ENCODE peak calls at places on chromosomes 11 and 22, in five cellular contexts. One of them, this sample, is unnamed.

GRCh38 chr11:128701936-128702335 is 8.1 kb downstream of the FLI1 start:
- DNase-seq in activated T-helper 2 cell treated with anti-CD3 and anti-CD28 coated beads, Interferon-gamma antibody, Interleukin-2, Interleukin-4, amounts not matched to agents 10 μg/mL and 5 μg/mL and 100 μg/mL, durations not matched to agents 14 hours and 24 hours and 36 hours: no peak
- DNase-seq in RKO: no peak
- DNase-seq in ELF-1: no peak
- DNase-seq in effector CD4-positive, alpha-beta T cell: no peak
- DNase-seq in this sample: no peak

GRCh38 chr11:121067912-121068652 is 33.0 kb upstream of the TECTA start:
- DNase-seq in activated T-helper 2 cell treated with anti-CD3 and anti-CD28 coated beads, Interferon-gamma antibody, Interleukin-2, Interleukin-4, amounts not matched to agents 10 μg/mL and 5 μg/mL and 100 μg/mL, durations not matched to agents 14 hours and 24 hours and 36 hours: no peak
- DNase-seq in RKO: no peak
- DNase-seq in ELF-1: no peak
- DNase-seq in effector CD4-positive, alpha-beta T cell: no peak
- DNase-seq in this sample: no peak

GRCh38 chr22:38942702-38943101 is 14.7 kb upstream of the APOBEC3A start:
- DNase-seq in activated T-helper 2 cell treated with anti-CD3 and anti-CD28 coated beads, Interferon-gamma antibody, Interleukin-2, Interleukin-4, amounts not matched to agents 10 μg/mL and 5 μg/mL and 100 μg/mL, durations not matched to agents 14 hours and 24 hours and 36 hours: no peak
- DNase-seq in RKO: no peak
- DNase-seq in ELF-1: no peak
- DNase-seq in effector CD4-positive, alpha-beta T cell: no peak
- DNase-seq in this sample: no peak

GRCh38 chr22:23169032-23169384 is 11.3 kb upstream of the BCR start:
- DNase-seq in activated T-helper 2 cell treated with anti-CD3 and anti-CD28 coated beads, Interferon-gamma antibody, Interleukin-2, Interleukin-4, amounts not matched to agents 10 μg/mL and 5 μg/mL and 100 μg/mL, durations not matched to agents 14 hours and 24 hours and 36 hours: no peak
- DNase-seq in RKO: no peak
- DNase-seq in ELF-1: no peak
- DNase-seq in effector CD4-positive, alpha-beta T cell: no peak
- DNase-seq in this sample: no peak

GRCh38 chr11:94925422-94926270 is 47.7 kb downstream of the CWC15 start:
- DNase-seq in activated T-helper 2 cell treated with anti-CD3 and anti-CD28 coated beads, Interferon-gamma antibody, Interleukin-2, Interleukin-4, amounts not matched to agents 10 μg/mL and 5 μg/mL and 100 μg/mL, durations not matched to agents 14 hours and 24 hours and 36 hours: no peak
- DNase-seq in RKO: no peak
- DNase-seq in ELF-1: no peak
- DNase-seq in effector CD4-positive, alpha-beta T cell: no peak
- DNase-seq in this sample: no peak

GRCh38 chr22:44578516-44579230 is 80.6 kb upstream of the RTL6 start:
- DNase-seq in activated T-helper 2 cell treated with anti-CD3 and anti-CD28 coated beads, Interferon-gamma antibody, Interleukin-2, Interleukin-4, amounts not matched to agents 10 μg/mL and 5 μg/mL and 100 μg/mL, durations not matched to agents 14 hours and 24 hours and 36 hours: no peak
- DNase-seq in RKO: no peak
- DNase-seq in ELF-1: no peak
- DNase-seq in effector CD4-positive, alpha-beta T cell: no peak
- DNase-seq in this sample: no peak

GRCh38 chr22:33426451-33426850 is 368.3 kb upstream of the SYN3 start:
- DNase-seq in activated T-helper 2 cell treated with anti-CD3 and anti-CD28 coated beads, Interferon-gamma antibody, Interleukin-2, Interleukin-4, amounts not matched to agents 10 μg/mL and 5 μg/mL and 100 μg/mL, durations not matched to agents 14 hours and 24 hours and 36 hours: no peak
- DNase-seq in RKO: no peak
- DNase-seq in ELF-1: no peak
- DNase-seq in effector CD4-positive, alpha-beta T cell: no peak
- DNase-seq in this sample: no peak

GRCh38 chr11:57935402-57936049 is 88.2 kb upstream of the OR9Q1 start:
- DNase-seq in activated T-helper 2 cell treated with anti-CD3 and anti-CD28 coated beads, Interferon-gamma antibody, Interleukin-2, Interleukin-4, amounts not matched to agents 10 μg/mL and 5 μg/mL and 100 μg/mL, durations not matched to agents 14 hours and 24 hours and 36 hours: no peak
- DNase-seq in RKO: no peak
- DNase-seq in ELF-1: no peak
- DNase-seq in effector CD4-positive, alpha-beta T cell: no peak
- DNase-seq in this sample: no peak

GRCh38 chr11:112175596-112175947 is 260 bp downstream of the BCO2 start:
- DNase-seq in activated T-helper 2 cell treated with anti-CD3 and anti-CD28 coated beads, Interferon-gamma antibody, Interleukin-2, Interleukin-4, amounts not matched to agents 10 μg/mL and 5 μg/mL and 100 μg/mL, durations not matched to agents 14 hours and 24 hours and 36 hours: no peak
- DNase-seq in RKO: no peak
- DNase-seq in ELF-1: no peak
- DNase-seq in effector CD4-positive, alpha-beta T cell: no peak
- DNase-seq in this sample: no peak

GRCh38 chr22:47476226-47476625 is 713.8 kb downstream of the TBC1D22A start:
- DNase-seq in activated T-helper 2 cell treated with anti-CD3 and anti-CD28 coated beads, Interferon-gamma antibody, Interleukin-2, Interleukin-4, amounts not matched to agents 10 μg/mL and 5 μg/mL and 100 μg/mL, durations not matched to agents 14 hours and 24 hours and 36 hours: no peak
- DNase-seq in RKO: no peak
- DNase-seq in ELF-1: no peak
- DNase-seq in effector CD4-positive, alpha-beta T cell: no peak
- DNase-seq in this sample: no peak

GRCh38 chr11:120413480-120413879 is 77.3 kb downstream of the ARHGEF12 start:
- DNase-seq in activated T-helper 2 cell treated with anti-CD3 and anti-CD28 coated beads, Interferon-gamma antibody, Interleukin-2, Interleukin-4, amounts not matched to agents 10 μg/mL and 5 μg/mL and 100 μg/mL, durations not matched to agents 14 hours and 24 hours and 36 hours: no peak
- DNase-seq in RKO: peak
- DNase-seq in ELF-1: no peak
- DNase-seq in effector CD4-positive, alpha-beta T cell: no peak
- DNase-seq in this sample: no peak

GRCh38 chr22:29587938-29588699 is 7.2 kb upstream of the NIPSNAP1 start:
- DNase-seq in activated T-helper 2 cell treated with anti-CD3 and anti-CD28 coated beads, Interferon-gamma antibody, Interleukin-2, Interleukin-4, amounts not matched to agents 10 μg/mL and 5 μg/mL and 100 μg/mL, durations not matched to agents 14 hours and 24 hours and 36 hours: no peak
- DNase-seq in RKO: peak
- DNase-seq in ELF-1: no peak
- DNase-seq in effector CD4-positive, alpha-beta T cell: no peak
- DNase-seq in this sample: no peak

GRCh38 chr22:28373841-28374240 is 305.8 kb downstream of the TTC28 start:
- DNase-seq in activated T-helper 2 cell treated with anti-CD3 and anti-CD28 coated beads, Interferon-gamma antibody, Interleukin-2, Interleukin-4, amounts not matched to agents 10 μg/mL and 5 μg/mL and 100 μg/mL, durations not matched to agents 14 hours and 24 hours and 36 hours: no peak
- DNase-seq in RKO: no peak
- DNase-seq in ELF-1: no peak
- DNase-seq in effector CD4-positive, alpha-beta T cell: no peak
- DNase-seq in this sample: no peak

GRCh38 chr11:76153609-76153949 is 52.7 kb downstream of the WNT11 start:
- DNase-seq in activated T-helper 2 cell treated with anti-CD3 and anti-CD28 coated beads, Interferon-gamma antibody, Interleukin-2, Interleukin-4, amounts not matched to agents 10 μg/mL and 5 μg/mL and 100 μg/mL, durations not matched to agents 14 hours and 24 hours and 36 hours: no peak
- DNase-seq in RKO: no peak
- DNase-seq in ELF-1: peak
- DNase-seq in effector CD4-positive, alpha-beta T cell: no peak
- DNase-seq in this sample: no peak

GRCh38 chr22:35766654-35767580 is 49.2 kb downstream of the APOL5 start:
- DNase-seq in activated T-helper 2 cell treated with anti-CD3 and anti-CD28 coated beads, Interferon-gamma antibody, Interleukin-2, Interleukin-4, amounts not matched to agents 10 μg/mL and 5 μg/mL and 100 μg/mL, durations not matched to agents 14 hours and 24 hours and 36 hours: no peak
- DNase-seq in RKO: no peak
- DNase-seq in ELF-1: no peak
- DNase-seq in effector CD4-positive, alpha-beta T cell: no peak
- DNase-seq in this sample: peak

GRCh38 chr11:72222106-72222891 is 2.3 kb upstream of the INPPL1 start:
- DNase-seq in activated T-helper 2 cell treated with anti-CD3 and anti-CD28 coated beads, Interferon-gamma antibody, Interleukin-2, Interleukin-4, amounts not matched to agents 10 μg/mL and 5 μg/mL and 100 μg/mL, durations not matched to agents 14 hours and 24 hours and 36 hours: no peak
- DNase-seq in RKO: no peak
- DNase-seq in ELF-1: peak
- DNase-seq in effector CD4-positive, alpha-beta T cell: no peak
- DNase-seq in this sample: no peak

GRCh38 chr11:83046626-83047172 is 25.0 kb downstream of the RAB30 start:
- DNase-seq in activated T-helper 2 cell treated with anti-CD3 and anti-CD28 coated beads, Interferon-gamma antibody, Interleukin-2, Interleukin-4, amounts not matched to agents 10 μg/mL and 5 μg/mL and 100 μg/mL, durations not matched to agents 14 hours and 24 hours and 36 hours: no peak
- DNase-seq in RKO: no peak
- DNase-seq in ELF-1: no peak
- DNase-seq in effector CD4-positive, alpha-beta T cell: no peak
- DNase-seq in this sample: no peak

GRCh38 chr11:88229303-88229702 is 54.1 kb upstream of the RAB38 start:
- DNase-seq in activated T-helper 2 cell treated with anti-CD3 and anti-CD28 coated beads, Interferon-gamma antibody, Interleukin-2, Interleukin-4, amounts not matched to agents 10 μg/mL and 5 μg/mL and 100 μg/mL, durations not matched to agents 14 hours and 24 hours and 36 hours: no peak
- DNase-seq in RKO: no peak
- DNase-seq in ELF-1: no peak
- DNase-seq in effector CD4-positive, alpha-beta T cell: no peak
- DNase-seq in this sample: no peak

GRCh38 chr22:49760280-49760629 is 67.4 kb downstream of the BRD1 start:
- DNase-seq in activated T-helper 2 cell treated with anti-CD3 and anti-CD28 coated beads, Interferon-gamma antibody, Interleukin-2, Interleukin-4, amounts not matched to agents 10 μg/mL and 5 μg/mL and 100 μg/mL, durations not matched to agents 14 hours and 24 hours and 36 hours: no peak
- DNase-seq in RKO: no peak
- DNase-seq in ELF-1: no peak
- DNase-seq in effector CD4-positive, alpha-beta T cell: no peak
- DNase-seq in this sample: no peak

GRCh38 chr11:2143652-2144548 is 4.7 kb upstream of the IGF2 start:
- DNase-seq in activated T-helper 2 cell treated with anti-CD3 and anti-CD28 coated beads, Interferon-gamma antibody, Interleukin-2, Interleukin-4, amounts not matched to agents 10 μg/mL and 5 μg/mL and 100 μg/mL, durations not matched to agents 14 hours and 24 hours and 36 hours: no peak
- DNase-seq in RKO: no peak
- DNase-seq in ELF-1: no peak
- DNase-seq in effector CD4-positive, alpha-beta T cell: no peak
- DNase-seq in this sample: peak

GRCh38 chr11:76298255-76298654 is 82.7 kb downstream of the THAP12 start:
- DNase-seq in activated T-helper 2 cell treated with anti-CD3 and anti-CD28 coated beads, Interferon-gamma antibody, Interleukin-2, Interleukin-4, amounts not matched to agents 10 μg/mL and 5 μg/mL and 100 μg/mL, durations not matched to agents 14 hours and 24 hours and 36 hours: no peak
- DNase-seq in RKO: no peak
- DNase-seq in ELF-1: no peak
- DNase-seq in effector CD4-positive, alpha-beta T cell: no peak
- DNase-seq in this sample: no peak

GRCh38 chr11:94500181-94500580 is 6.4 kb downstream of the ANKRD49 start:
- DNase-seq in activated T-helper 2 cell treated with anti-CD3 and anti-CD28 coated beads, Interferon-gamma antibody, Interleukin-2, Interleukin-4, amounts not matched to agents 10 μg/mL and 5 μg/mL and 100 μg/mL, durations not matched to agents 14 hours and 24 hours and 36 hours: no peak
- DNase-seq in RKO: no peak
- DNase-seq in ELF-1: no peak
- DNase-seq in effector CD4-positive, alpha-beta T cell: no peak
- DNase-seq in this sample: no peak

GRCh38 chr22:27998511-27999410 is 79.7 kb upstream of the PITPNB start:
- DNase-seq in activated T-helper 2 cell treated with anti-CD3 and anti-CD28 coated beads, Interferon-gamma antibody, Interleukin-2, Interleukin-4, amounts not matched to agents 10 μg/mL and 5 μg/mL and 100 μg/mL, durations not matched to agents 14 hours and 24 hours and 36 hours: no peak
- DNase-seq in RKO: no peak
- DNase-seq in ELF-1: no peak
- DNase-seq in effector CD4-positive, alpha-beta T cell: no peak
- DNase-seq in this sample: no peak

GRCh38 chr11:90449643-90450042 is 226.8 kb upstream of the CHORDC1 start:
- DNase-seq in activated T-helper 2 cell treated with anti-CD3 and anti-CD28 coated beads, Interferon-gamma antibody, Interleukin-2, Interleukin-4, amounts not matched to agents 10 μg/mL and 5 μg/mL and 100 μg/mL, durations not matched to agents 14 hours and 24 hours and 36 hours: no peak
- DNase-seq in RKO: no peak
- DNase-seq in ELF-1: no peak
- DNase-seq in effector CD4-positive, alpha-beta T cell: no peak
- DNase-seq in this sample: no peak

GRCh38 chr11:123560001-123560400 is 94.4 kb downstream of the SCN3B start:
- DNase-seq in activated T-helper 2 cell treated with anti-CD3 and anti-CD28 coated beads, Interferon-gamma antibody, Interleukin-2, Interleukin-4, amounts not matched to agents 10 μg/mL and 5 μg/mL and 100 μg/mL, durations not matched to agents 14 hours and 24 hours and 36 hours: peak
- DNase-seq in RKO: no peak
- DNase-seq in ELF-1: peak
- DNase-seq in effector CD4-positive, alpha-beta T cell: no peak
- DNase-seq in this sample: peak

This sample was measured in GM23338.